ENCODE peak calls at places on chromosomes 12 and 14, in four cellular contexts. T is effector memory CD4-positive, alpha-beta T cell; H is stimulated activated CD8-positive, alpha-beta memory T cell treated with anti-CD3 and anti-CD28 coated beads, Interleukin-12 subunit alpha, Interleukin-12 subunit beta, amount 100 ng/mL, for 1 hour; V is naive B cell. D is an unnamed sample.

GRCh38 chr12:101298426-101298825 is 18.5 kb downstream of the UTP20 start:
- DNase-seq in T (no peak), H (no peak), V (no peak), D (no peak)

GRCh38 chr12:20212658-20213387 is 155.5 kb upstream of the PDE3A start:
- DNase-seq in T (no peak), H (no peak), V (no peak), D (no peak)

GRCh38 chr12:3205742-3206519 is 128.8 kb downstream of the TSPAN9 start:
- DNase-seq in T (no peak), H (no peak), V (no peak), D (no peak)

GRCh38 chr12:88206636-88207035 is 64.5 kb downstream of the TMTC3 start:
- DNase-seq in T (no peak), H (no peak), V (no peak), D (no peak)

GRCh38 chr12:46579474-46579873 is 206.9 kb upstream of the SLC38A2 start:
- DNase-seq in T (no peak), H (no peak), V (no peak), D (no peak)

GRCh38 chr12:123506843-123507236 is 26.7 kb downstream of the RILPL1 start:
- DNase-seq in T (no peak), H (no peak), V (no peak), D (no peak)

GRCh38 chr12:62629413-62629812 is 162.8 kb downstream of the MON2 start:
- DNase-seq in T (no peak), H (no peak), V (no peak), D (no peak)

GRCh38 chr14:89481167-89481566 is 64.1 kb upstream of the FOXN3 start:
- DNase-seq in T (no peak), H (no peak), V (no peak), D (no peak)

D was measured in CMK.